ENCODE peak calls at places on chromosome X, in seven cellular contexts. One of them, this sample, is unnamed.

GRCh38 chrX:21723097-21723496 is 34.8 kb downstream of the SMPX start:
- DNase-seq in thoracic aorta: no peak
- DNase-seq in psoas muscle: no peak
- DNase-seq in CD4-positive, CD25-positive, alpha-beta regulatory T cell: peak; percentile 1
- DNase-seq in Karpas-422: no peak
- DNase-seq in keratinocyte: no peak
- DNase-seq in stomach: no peak
- DNase-seq in this sample: no peak

GRCh38 chrX:119870626-119871131 is 854 bp downstream of the RNF113A start:
- DNase-seq in thoracic aorta: no peak
- DNase-seq in psoas muscle: peak; percentile 21
- DNase-seq in CD4-positive, CD25-positive, alpha-beta regulatory T cell: peak; percentile 56
- DNase-seq in Karpas-422: peak; percentile 66
- DNase-seq in keratinocyte: no peak
- DNase-seq in stomach: no peak
- DNase-seq in this sample: peak; percentile 37

GRCh38 chrX:19194285-19195242 is 72.3 kb upstream of the ADGRG2 start:
- DNase-seq in thoracic aorta: no peak
- DNase-seq in psoas muscle: no peak
- DNase-seq in CD4-positive, CD25-positive, alpha-beta regulatory T cell: no peak
- DNase-seq in Karpas-422: no peak
- DNase-seq in keratinocyte: no peak
- DNase-seq in stomach: no peak
- DNase-seq in this sample: no peak

GRCh38 chrX:69396916-69397315 is 107.2 kb upstream of the NALF2 start:
- DNase-seq in thoracic aorta: no peak
- DNase-seq in psoas muscle: no peak
- DNase-seq in CD4-positive, CD25-positive, alpha-beta regulatory T cell: no peak
- DNase-seq in Karpas-422: no peak
- DNase-seq in keratinocyte: no peak
- DNase-seq in stomach: no peak
- DNase-seq in this sample: peak; percentile 54

GRCh38 chrX:24563291-24564010 is 83.7 kb downstream of the PCYT1B start:
- DNase-seq in thoracic aorta: no peak
- DNase-seq in psoas muscle: no peak
- DNase-seq in CD4-positive, CD25-positive, alpha-beta regulatory T cell: no peak
- DNase-seq in Karpas-422: no peak
- DNase-seq in keratinocyte: no peak
- DNase-seq in stomach: no peak
- DNase-seq in this sample: no peak

GRCh38 chrX:149903889-149904748 is 23.1 kb downstream of the MAGEA8 start:
- DNase-seq in thoracic aorta: no peak
- DNase-seq in psoas muscle: no peak
- DNase-seq in CD4-positive, CD25-positive, alpha-beta regulatory T cell: peak; percentile 12
- DNase-seq in Karpas-422: peak; percentile 47
- DNase-seq in keratinocyte: no peak
- DNase-seq in stomach: no peak
- DNase-seq in this sample: peak; percentile 13

GRCh38 chrX:106606583-106606982 is 5.2 kb upstream of the RADX start:
- DNase-seq in thoracic aorta: no peak
- DNase-seq in psoas muscle: no peak
- DNase-seq in CD4-positive, CD25-positive, alpha-beta regulatory T cell: no peak
- DNase-seq in Karpas-422: no peak
- DNase-seq in keratinocyte: no peak
- DNase-seq in stomach: no peak
- DNase-seq in this sample: no peak

GRCh38 chrX:30863969-30864368 is 25.1 kb downstream of the TAB3 start:
- DNase-seq in thoracic aorta: no peak
- DNase-seq in psoas muscle: no peak
- DNase-seq in CD4-positive, CD25-positive, alpha-beta regulatory T cell: no peak
- DNase-seq in Karpas-422: no peak
- DNase-seq in keratinocyte: no peak
- DNase-seq in stomach: no peak
- DNase-seq in this sample: no peak

GRCh38 chrX:18864390-18864920 is 119.5 kb downstream of the PHKA2 start:
- DNase-seq in thoracic aorta: no peak
- DNase-seq in psoas muscle: no peak
- DNase-seq in CD4-positive, CD25-positive, alpha-beta regulatory T cell: no peak
- DNase-seq in Karpas-422: no peak
- DNase-seq in keratinocyte: no peak
- DNase-seq in stomach: no peak
- DNase-seq in this sample: no peak

GRCh38 chrX:20585782-20586181 is 319.1 kb upstream of the RPS6KA3 start:
- DNase-seq in thoracic aorta: no peak
- DNase-seq in psoas muscle: no peak
- DNase-seq in CD4-positive, CD25-positive, alpha-beta regulatory T cell: no peak
- DNase-seq in Karpas-422: no peak
- DNase-seq in keratinocyte: no peak
- DNase-seq in stomach: no peak
- DNase-seq in this sample: no peak

GRCh38 chrX:74924449-74925209 is 623 bp downstream of the NEXMIF start:
- DNase-seq in thoracic aorta: no peak
- DNase-seq in psoas muscle: peak; percentile 33
- DNase-seq in CD4-positive, CD25-positive, alpha-beta regulatory T cell: peak; percentile 28
- DNase-seq in Karpas-422: no peak
- DNase-seq in keratinocyte: no peak
- DNase-seq in stomach: peak; percentile 59
- DNase-seq in this sample: peak; percentile 76

GRCh38 chrX:120791013-120791643 is 84.5 kb downstream of the CT47B1 start:
- DNase-seq in thoracic aorta: peak; percentile 13
- DNase-seq in psoas muscle: peak; percentile 54
- DNase-seq in CD4-positive, CD25-positive, alpha-beta regulatory T cell: no peak
- DNase-seq in Karpas-422: no peak
- DNase-seq in keratinocyte: no peak
- DNase-seq in stomach: peak; percentile 43
- DNase-seq in this sample: no peak

GRCh38 chrX:68175569-68175968 is 257.7 kb downstream of the OPHN1 start:
- DNase-seq in thoracic aorta: no peak
- DNase-seq in psoas muscle: no peak
- DNase-seq in CD4-positive, CD25-positive, alpha-beta regulatory T cell: no peak
- DNase-seq in Karpas-422: no peak
- DNase-seq in keratinocyte: no peak
- DNase-seq in stomach: no peak
- DNase-seq in this sample: no peak

GRCh38 chrX:497201-497710 is 110.5 kb upstream of the PPP2R3B start:
- DNase-seq in thoracic aorta: no peak
- DNase-seq in psoas muscle: no peak
- DNase-seq in CD4-positive, CD25-positive, alpha-beta regulatory T cell: no peak
- DNase-seq in Karpas-422: no peak
- DNase-seq in keratinocyte: no peak
- DNase-seq in stomach: no peak
- DNase-seq in this sample: no peak

GRCh38 chrX:18676470-18676869 is 4.6 kb upstream of the RS1 start:
- DNase-seq in thoracic aorta: no peak
- DNase-seq in psoas muscle: no peak
- DNase-seq in CD4-positive, CD25-positive, alpha-beta regulatory T cell: no peak
- DNase-seq in Karpas-422: no peak
- DNase-seq in keratinocyte: no peak
- DNase-seq in stomach: no peak
- DNase-seq in this sample: peak; percentile 69

GRCh38 chrX:47177079-47177478 is 16.6 kb upstream of the UBA1 start:
- DNase-seq in thoracic aorta: no peak
- DNase-seq in psoas muscle: no peak
- DNase-seq in CD4-positive, CD25-positive, alpha-beta regulatory T cell: no peak
- DNase-seq in Karpas-422: no peak
- DNase-seq in keratinocyte: no peak
- DNase-seq in stomach: no peak
- DNase-seq in this sample: no peak

GRCh38 chrX:47174376-47174775 is 19.3 kb upstream of the UBA1 start:
- DNase-seq in thoracic aorta: no peak
- DNase-seq in psoas muscle: no peak
- DNase-seq in CD4-positive, CD25-positive, alpha-beta regulatory T cell: no peak
- DNase-seq in Karpas-422: no peak
- DNase-seq in keratinocyte: no peak
- DNase-seq in stomach: no peak
- DNase-seq in this sample: peak; percentile 45

GRCh38 chrX:47175588-47175980 is 18.0 kb upstream of the UBA1 start:
- DNase-seq in thoracic aorta: no peak
- DNase-seq in psoas muscle: no peak
- DNase-seq in CD4-positive, CD25-positive, alpha-beta regulatory T cell: no peak
- DNase-seq in Karpas-422: no peak
- DNase-seq in keratinocyte: no peak
- DNase-seq in stomach: no peak
- DNase-seq in this sample: peak; percentile 45

GRCh38 chrX:47174846-47175587 is 18.6 kb upstream of the UBA1 start:
- DNase-seq in thoracic aorta: no peak
- DNase-seq in psoas muscle: no peak
- DNase-seq in CD4-positive, CD25-positive, alpha-beta regulatory T cell: no peak
- DNase-seq in Karpas-422: no peak
- DNase-seq in keratinocyte: no peak
- DNase-seq in stomach: no peak
- DNase-seq in this sample: peak; percentile 47

GRCh38 chrX:47176101-47176740 is 17.4 kb upstream of the UBA1 start:
- DNase-seq in thoracic aorta: no peak
- DNase-seq in psoas muscle: no peak
- DNase-seq in CD4-positive, CD25-positive, alpha-beta regulatory T cell: no peak
- DNase-seq in Karpas-422: no peak
- DNase-seq in keratinocyte: no peak
- DNase-seq in stomach: no peak
- DNase-seq in this sample: peak; percentile 54
- H3K36me3 ChIP-seq in thoracic aorta: peaks cover 41% of the 10 kb centered on the region
- H3K36me3 ChIP-seq in psoas muscle: peaks cover under 1% of the 10 kb centered on the region
- H3K36me3 ChIP-seq in CD4-positive, CD25-positive, alpha-beta regulatory T cell: peaks cover 67% of the 10 kb centered on the region
- H3K36me3 ChIP-seq in Karpas-422: no peaks in the 10 kb centered on the region
- H3K36me3 ChIP-seq in keratinocyte: peaks cover 4% of the 10 kb centered on the region
- H3K36me3 ChIP-seq in stomach: peaks cover 100% of the 10 kb centered on the region
- H3K36me3 ChIP-seq in this sample: peaks cover 16% of the 10 kb centered on the region

GRCh38 chrX:16851827-16852226 is 18.3 kb downstream of the RBBP7 start:
- DNase-seq in thoracic aorta: no peak
- DNase-seq in psoas muscle: no peak
- DNase-seq in CD4-positive, CD25-positive, alpha-beta regulatory T cell: no peak
- DNase-seq in Karpas-422: no peak
- DNase-seq in keratinocyte: no peak
- DNase-seq in stomach: no peak
- DNase-seq in this sample: no peak

GRCh38 chrX:16852617-16853179 is 17.5 kb downstream of the RBBP7 start:
- DNase-seq in thoracic aorta: no peak
- DNase-seq in psoas muscle: no peak
- DNase-seq in CD4-positive, CD25-positive, alpha-beta regulatory T cell: no peak
- DNase-seq in Karpas-422: no peak
- DNase-seq in keratinocyte: no peak
- DNase-seq in stomach: no peak
- DNase-seq in this sample: no peak

GRCh38 chrX:16845686-16846085 is 24.5 kb downstream of the RBBP7 start:
- DNase-seq in thoracic aorta: no peak
- DNase-seq in psoas muscle: no peak
- DNase-seq in CD4-positive, CD25-positive, alpha-beta regulatory T cell: no peak
- DNase-seq in Karpas-422: no peak
- DNase-seq in keratinocyte: no peak
- DNase-seq in stomach: no peak
- DNase-seq in this sample: no peak

GRCh38 chrX:16851421-16851820 is 18.7 kb downstream of the RBBP7 start:
- DNase-seq in thoracic aorta: no peak
- DNase-seq in psoas muscle: no peak
- DNase-seq in CD4-positive, CD25-positive, alpha-beta regulatory T cell: no peak
- DNase-seq in Karpas-422: no peak
- DNase-seq in keratinocyte: no peak
- DNase-seq in stomach: no peak
- DNase-seq in this sample: no peak

DNA sequence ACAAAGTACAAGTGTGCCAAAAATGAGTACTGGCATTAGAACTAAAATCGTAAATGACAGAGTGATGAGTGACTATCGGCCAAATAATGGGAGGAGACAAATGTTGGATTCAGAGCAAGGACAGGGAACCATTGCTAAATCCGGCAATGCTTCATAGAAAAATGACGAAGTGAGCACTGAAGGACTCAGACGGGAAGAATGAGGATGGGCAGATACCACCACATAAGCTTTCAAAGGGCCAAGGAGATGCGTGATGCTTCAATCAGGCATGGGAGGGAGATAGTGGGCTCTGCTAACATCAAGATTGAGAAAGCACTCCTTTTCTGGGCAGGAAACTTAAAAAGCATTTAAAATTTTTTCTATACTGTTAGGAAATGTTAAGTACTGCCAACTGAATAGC is 21.6 kb downstream of the RBBP7 start:
- DNase-seq in thoracic aorta: no peak
- DNase-seq in psoas muscle: no peak
- DNase-seq in CD4-positive, CD25-positive, alpha-beta regulatory T cell: no peak
- DNase-seq in Karpas-422: no peak
- DNase-seq in keratinocyte: no peak
- DNase-seq in stomach: no peak
- DNase-seq in this sample: no peak
- H3K36me3 ChIP-seq in thoracic aorta: peaks cover 3% of the 10 kb centered on the region
- H3K36me3 ChIP-seq in psoas muscle: no peaks in the 10 kb centered on the region
- H3K36me3 ChIP-seq in CD4-positive, CD25-positive, alpha-beta regulatory T cell: peaks cover 68% of the 10 kb centered on the region
- H3K36me3 ChIP-seq in Karpas-422: peaks cover 43% of the 10 kb centered on the region
- H3K36me3 ChIP-seq in keratinocyte: peaks cover 11% of the 10 kb centered on the region
- H3K36me3 ChIP-seq in stomach: peaks cover 81% of the 10 kb centered on the region
- H3K36me3 ChIP-seq in this sample: peaks cover 51% of the 10 kb centered on the region

GRCh38 chrX:54030329-54030728 is 13.9 kb downstream of the PHF8 start:
- DNase-seq in thoracic aorta: no peak
- DNase-seq in psoas muscle: no peak
- DNase-seq in CD4-positive, CD25-positive, alpha-beta regulatory T cell: no peak
- DNase-seq in Karpas-422: no peak
- DNase-seq in keratinocyte: no peak
- DNase-seq in stomach: no peak
- DNase-seq in this sample: no peak
- H3K36me3 ChIP-seq in thoracic aorta: peaks cover 8% of the 10 kb centered on the region
- H3K36me3 ChIP-seq in psoas muscle: no peaks in the 10 kb centered on the region
- H3K36me3 ChIP-seq in CD4-positive, CD25-positive, alpha-beta regulatory T cell: peaks cover 63% of the 10 kb centered on the region
- H3K36me3 ChIP-seq in Karpas-422: peaks cover 3% of the 10 kb centered on the region
- H3K36me3 ChIP-seq in keratinocyte: peaks cover 9% of the 10 kb centered on the region
- H3K36me3 ChIP-seq in stomach: peaks cover 82% of the 10 kb centered on the region
- H3K36me3 ChIP-seq in this sample: no peaks in the 10 kb centered on the region

GRCh38 chrX:53584891-53585290 is 101.6 kb downstream of the HUWE1 start:
- DNase-seq in thoracic aorta: no peak
- DNase-seq in psoas muscle: no peak
- DNase-seq in CD4-positive, CD25-positive, alpha-beta regulatory T cell: no peak
- DNase-seq in Karpas-422: no peak
- DNase-seq in keratinocyte: no peak
- DNase-seq in stomach: no peak
- DNase-seq in this sample: no peak

GRCh38 chrX:53583571-53583970 is 102.9 kb downstream of the HUWE1 start:
- DNase-seq in thoracic aorta: no peak
- DNase-seq in psoas muscle: no peak
- DNase-seq in CD4-positive, CD25-positive, alpha-beta regulatory T cell: no peak
- DNase-seq in Karpas-422: peak; percentile 57
- DNase-seq in keratinocyte: no peak
- DNase-seq in stomach: no peak
- DNase-seq in this sample: no peak

DNA sequence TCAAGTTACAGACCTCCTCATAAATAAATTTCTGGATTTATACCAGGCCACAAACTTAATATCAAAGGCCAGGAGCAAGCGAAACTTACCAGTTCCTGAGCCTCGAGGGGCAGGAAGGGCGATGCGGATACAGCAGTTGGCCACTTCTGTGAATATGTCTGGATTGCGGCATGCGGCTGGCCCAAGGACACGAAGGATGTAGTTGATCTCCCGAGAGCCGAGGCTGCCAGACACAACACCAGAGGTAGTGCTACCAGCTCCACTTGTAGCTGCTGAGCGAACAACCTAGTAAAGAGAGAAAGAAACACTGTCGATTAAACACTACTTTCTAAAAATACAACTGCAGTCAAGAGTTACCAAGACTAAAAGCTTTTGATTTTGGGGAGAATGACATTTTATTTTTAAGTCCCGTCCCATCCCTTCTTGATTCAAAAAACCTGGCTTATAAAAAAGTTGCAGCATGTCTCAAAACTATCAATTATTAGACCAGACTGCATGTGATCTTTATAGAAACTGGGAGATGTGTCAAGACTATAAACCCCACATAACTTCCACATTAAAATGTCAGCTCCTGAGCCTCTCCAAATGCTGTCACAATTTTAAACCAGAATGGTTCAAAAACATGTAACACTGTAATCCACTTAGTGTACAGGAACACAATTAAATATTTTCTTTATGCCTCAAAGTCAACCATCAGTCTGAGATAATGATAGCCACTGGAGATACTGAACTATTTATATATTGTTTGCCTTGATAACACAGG is 105.6 kb downstream of the HUWE1 start:
- DNase-seq in thoracic aorta: no peak
- DNase-seq in psoas muscle: no peak
- DNase-seq in CD4-positive, CD25-positive, alpha-beta regulatory T cell: no peak
- DNase-seq in Karpas-422: no peak
- DNase-seq in keratinocyte: no peak
- DNase-seq in stomach: no peak
- DNase-seq in this sample: no peak
- H3K36me3 ChIP-seq in thoracic aorta: peaks cover 25% of the 10 kb centered on the region
- H3K36me3 ChIP-seq in psoas muscle: peaks cover 5% of the 10 kb centered on the region
- H3K36me3 ChIP-seq in CD4-positive, CD25-positive, alpha-beta regulatory T cell: peaks cover 69% of the 10 kb centered on the region
- H3K36me3 ChIP-seq in Karpas-422: peaks cover 46% of the 10 kb centered on the region
- H3K36me3 ChIP-seq in keratinocyte: peaks cover 13% of the 10 kb centered on the region
- H3K36me3 ChIP-seq in stomach: peaks cover 66% of the 10 kb centered on the region
- H3K36me3 ChIP-seq in this sample: peaks cover 35% of the 10 kb centered on the region